ENCODE peak calls at places on chromosomes 6 and 20, in four cellular contexts. One of them, this sample, is unnamed.
A peak's percentile ranks its signal among the peaks of the same experiment; 100 is the strongest.

GRCh38 chr20:40512567-40512966 is 176.5 kb downstream of the MAFB start:
- DNase-seq in astrocyte: no peak
- DNase-seq in neural progenitor cell: no peak
- DNase-seq in keratinocyte: no peak
- DNase-seq in this sample: no peak

GRCh38 chr6:36618366-36619355 is 24.5 kb downstream of the SRSF3 start:
- DNase-seq in astrocyte: no peak
- DNase-seq in keratinocyte: no peak
- DNase-seq in neural progenitor cell: no peak
- DNase-seq in this sample: no peak

GRCh38 chr20:10255846-10256245 is 37.2 kb downstream of the SNAP25 start:
- DNase-seq in neural progenitor cell: no peak
- DNase-seq in astrocyte: no peak
- DNase-seq in keratinocyte: no peak
- DNase-seq in this sample: no peak

GRCh38 chr6:46234700-46235099 is 63.9 kb upstream of the ENPP5 start:
- DNase-seq in neural progenitor cell: no peak
- DNase-seq in astrocyte: no peak
- DNase-seq in keratinocyte: no peak
- DNase-seq in this sample: no peak

GRCh38 chr6:116476021-116476678 is 15.0 kb downstream of the CALHM6 start:
- DNase-seq in astrocyte: no peak
- DNase-seq in neural progenitor cell: no peak
- DNase-seq in keratinocyte: no peak
- DNase-seq in this sample: no peak

GRCh38 chr6:16333580-16333979 is 95.2 kb downstream of the GMPR start:
- DNase-seq in neural progenitor cell: no peak
- DNase-seq in astrocyte: peak; percentile 85
- DNase-seq in keratinocyte: peak; percentile 74
- DNase-seq in this sample: peak; percentile 23

GRCh38 chr6:118083711-118084110 is 176.6 kb downstream of the SLC35F1 start:
- DNase-seq in keratinocyte: no peak
- DNase-seq in astrocyte: no peak
- DNase-seq in neural progenitor cell: no peak
- DNase-seq in this sample: no peak

GRCh38 chr6:167927246-167927645 is 70.2 kb upstream of the KIF25 start:
- DNase-seq in keratinocyte: no peak
- DNase-seq in neural progenitor cell: no peak
- DNase-seq in astrocyte: no peak
- DNase-seq in this sample: no peak

GRCh38 chr6:112150363-112150762 is 63.0 kb downstream of the FAM229B start:
- DNase-seq in neural progenitor cell: no peak
- DNase-seq in keratinocyte: no peak
- DNase-seq in astrocyte: no peak
- DNase-seq in this sample: no peak

GRCh38 chr20:1588869-1589460 is 30.8 kb downstream of the SIRPB1 start:
- DNase-seq in neural progenitor cell: no peak
- DNase-seq in astrocyte: no peak
- DNase-seq in keratinocyte: no peak
- DNase-seq in this sample: no peak

GRCh38 chr6:43052225-43052841 is 1.3 kb downstream of the CUL7 start:
- DNase-seq in keratinocyte: no peak
- DNase-seq in astrocyte: no peak
- DNase-seq in neural progenitor cell: no peak
- DNase-seq in this sample: no peak
- H3K4me3 ChIP-seq in keratinocyte: no peak overlapping the region
- H3K4me3 ChIP-seq in astrocyte: peak overlapping the region; percentile 64
- H3K4me3 ChIP-seq in neural progenitor cell: peak overlapping the region; percentile 75
- H3K4me3 ChIP-seq in this sample: peak overlapping the region; percentile 89

GRCh38 chr20:50198211-50198666 is 7.6 kb downstream of the CEBPB start:
- DNase-seq in astrocyte: no peak
- DNase-seq in neural progenitor cell: no peak
- DNase-seq in keratinocyte: no peak
- DNase-seq in this sample: no peak
- TF ChIP-seq CTCF in astrocyte: no peak
- TF ChIP-seq CTCF in neural progenitor cell: no peak
- TF ChIP-seq CTCF in keratinocyte: no peak
- TF ChIP-seq CTCF in this sample: no peak

DNA sequence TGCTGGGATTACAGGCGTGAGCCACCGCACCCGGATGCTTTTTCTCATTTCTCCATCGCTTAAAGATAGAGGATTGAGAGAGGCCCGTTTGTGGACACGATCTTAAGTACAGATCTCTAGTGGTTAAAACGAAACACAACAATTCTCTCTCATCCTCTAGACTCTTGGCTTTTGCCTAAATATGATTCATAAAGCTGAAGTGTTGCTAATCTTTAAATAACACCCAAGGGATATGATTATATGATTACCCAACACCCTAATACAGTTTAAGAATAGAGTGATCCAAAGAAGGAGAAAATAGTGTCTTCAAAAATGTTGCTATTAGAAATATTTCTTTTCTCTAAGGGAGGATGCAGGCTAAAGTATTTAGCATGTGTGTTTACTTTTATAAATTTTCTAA is 50.4 kb downstream of the MTHFD1L start:
- DNase-seq in neural progenitor cell: no peak
- DNase-seq in astrocyte: peak; percentile 44
- DNase-seq in keratinocyte: no peak
- DNase-seq in this sample: no peak
- H4K20me1 ChIP-seq in neural progenitor cell: no peaks in the 10 kb centered on the region
- H4K20me1 ChIP-seq in astrocyte: no peaks in the 10 kb centered on the region
- H4K20me1 ChIP-seq in keratinocyte: no peaks in the 10 kb centered on the region
- H4K20me1 ChIP-seq in this sample: peaks cover 7% of the 10 kb centered on the region

DNA sequence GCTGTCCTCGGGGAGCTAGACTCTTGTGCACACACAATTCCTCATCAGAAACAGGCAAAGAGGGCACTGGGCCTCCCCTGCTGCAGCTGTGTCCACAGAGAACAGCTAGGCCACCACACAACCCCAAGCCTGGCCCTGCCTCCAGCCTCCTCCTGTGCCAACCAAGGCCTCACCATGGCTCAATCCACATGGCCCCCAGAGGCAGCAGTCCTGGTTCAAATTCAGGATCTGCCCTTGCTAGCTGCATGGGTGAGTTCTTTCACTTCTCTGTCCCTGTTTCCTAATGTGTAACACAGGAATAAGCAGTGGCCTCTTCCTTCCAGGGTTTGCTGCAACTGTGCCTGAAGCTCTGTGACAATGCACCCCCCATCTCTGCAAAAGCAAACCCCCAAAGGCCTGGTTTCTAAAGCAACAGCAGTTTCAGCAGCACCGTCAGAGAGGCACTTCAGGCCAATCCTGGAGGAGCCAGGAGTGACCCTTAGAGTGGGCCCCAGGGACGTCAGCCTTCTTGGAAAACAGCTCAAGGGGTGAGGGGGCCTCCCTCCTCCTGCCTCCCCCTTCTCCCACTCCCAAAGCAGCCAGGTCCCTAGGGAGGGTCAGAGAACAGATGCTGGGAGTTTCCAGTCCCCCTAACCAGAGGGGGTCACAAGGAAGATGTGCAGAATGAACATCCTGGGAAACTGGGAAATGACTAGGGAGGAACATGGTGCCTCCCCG is 2.2 kb downstream of the ADISSP start:
- DNase-seq in astrocyte: no peak
- DNase-seq in neural progenitor cell: no peak
- DNase-seq in keratinocyte: no peak
- DNase-seq in this sample: no peak
- H3K4me3 ChIP-seq in astrocyte: no peak overlapping the region
- H3K4me3 ChIP-seq in neural progenitor cell: no peak overlapping the region
- H3K4me3 ChIP-seq in keratinocyte: no peak overlapping the region
- H3K4me3 ChIP-seq in this sample: no peak overlapping the region

DNA sequence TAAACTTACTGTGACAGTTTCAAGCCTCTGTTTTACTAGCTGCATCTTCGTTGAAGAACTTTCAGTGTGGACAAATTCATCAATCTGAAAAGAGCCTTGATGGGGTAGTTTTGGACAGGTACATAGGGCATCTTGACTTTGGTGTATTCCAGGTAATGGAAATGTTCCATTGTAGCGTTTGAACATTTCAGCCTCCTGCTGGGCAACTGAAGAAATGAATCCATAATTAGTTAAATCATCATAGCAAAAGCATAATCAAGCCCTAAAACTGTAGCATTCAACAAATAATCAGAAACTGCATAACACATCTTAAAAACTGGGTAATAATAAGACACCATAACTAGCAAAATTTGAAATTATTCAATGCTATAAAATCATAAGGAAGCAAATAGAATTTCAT is 86.2 kb downstream of the AHI1 start:
- DNase-seq in neural progenitor cell: no peak
- DNase-seq in astrocyte: no peak
- DNase-seq in keratinocyte: no peak
- DNase-seq in this sample: no peak
- TF ChIP-seq CTCF in neural progenitor cell: peak; percentile 9
- TF ChIP-seq CTCF in astrocyte: peak; percentile 26
- TF ChIP-seq CTCF in keratinocyte: peak; percentile 26
- TF ChIP-seq CTCF in this sample: peak; percentile 56

GRCh38 chr20:3914446-3914845 is 25.3 kb downstream of the PANK2 start:
- DNase-seq in neural progenitor cell: no peak
- DNase-seq in astrocyte: no peak
- DNase-seq in keratinocyte: no peak
- DNase-seq in this sample: no peak

GRCh38 chr20:3919352-3919751 is 30.2 kb downstream of the PANK2 start:
- DNase-seq in keratinocyte: no peak
- DNase-seq in astrocyte: peak; percentile 24
- DNase-seq in neural progenitor cell: no peak
- DNase-seq in this sample: no peak

GRCh38 chr20:3911956-3912355 is 22.8 kb downstream of the PANK2 start:
- DNase-seq in astrocyte: no peak
- DNase-seq in neural progenitor cell: no peak
- DNase-seq in keratinocyte: no peak
- DNase-seq in this sample: no peak

GRCh38 chr20:3916347-3916746 is 27.2 kb downstream of the PANK2 start:
- DNase-seq in neural progenitor cell: no peak
- DNase-seq in astrocyte: no peak
- DNase-seq in keratinocyte: no peak
- DNase-seq in this sample: no peak

GRCh38 chr20:3915691-3916090 is 26.5 kb downstream of the PANK2 start:
- DNase-seq in neural progenitor cell: no peak
- DNase-seq in astrocyte: no peak
- DNase-seq in keratinocyte: no peak
- DNase-seq in this sample: no peak
- H4K20me1 ChIP-seq in neural progenitor cell: peaks cover 91% of the 10 kb centered on the region
- H4K20me1 ChIP-seq in astrocyte: peaks cover 79% of the 10 kb centered on the region
- H4K20me1 ChIP-seq in keratinocyte: peaks cover 22% of the 10 kb centered on the region
- H4K20me1 ChIP-seq in this sample: peaks cover 45% of the 10 kb centered on the region

DNA sequence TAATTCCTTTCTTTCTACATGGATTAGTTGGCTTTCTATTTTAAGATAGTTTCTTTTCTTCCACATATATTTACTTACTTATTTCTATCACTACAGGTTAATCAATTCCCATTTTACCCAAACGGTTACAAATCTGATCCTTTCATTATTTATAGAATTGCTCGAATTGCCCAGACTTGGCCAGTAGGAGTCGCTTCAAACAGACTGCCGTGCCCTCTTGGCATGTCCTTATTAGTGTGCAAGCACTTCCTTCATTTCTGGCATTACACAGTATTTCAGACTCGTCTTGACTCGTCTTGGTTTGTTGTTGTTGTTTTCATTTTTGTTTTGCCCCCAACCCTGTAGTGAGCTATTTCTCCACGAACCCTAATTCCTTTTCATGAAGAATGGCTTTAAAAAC is 74.6 kb downstream of the SAMD3 start:
- DNase-seq in keratinocyte: no peak
- DNase-seq in astrocyte: no peak
- DNase-seq in neural progenitor cell: no peak
- DNase-seq in this sample: no peak
- H3K4me3 ChIP-seq in keratinocyte: no peak overlapping the region
- H3K4me3 ChIP-seq in astrocyte: no peak overlapping the region
- H3K4me3 ChIP-seq in neural progenitor cell: no peak overlapping the region
- H3K4me3 ChIP-seq in this sample: no peak overlapping the region

This sample was measured in PC-9.